ENCODE peak calls at places on chromosome 1, in six cellular contexts. I is psoas muscle; N is Peyer's patch; T is CD8-positive, alpha-beta memory T cell; X is body of pancreas; W is adipocyte. U is an unnamed sample.
A peak's percentile ranks its signal among the peaks of the same experiment; 100 is the strongest.

GRCh38 chr1:153611024-153611352 is 1.9 kb downstream of the S100A16 start:
- DNase-seq in I (no peak), N (no peak), T (no peak), X (no peak), W (peak; percentile 64), U (no peak)

GRCh38 chr1:187491082-187491720 is 662.5 kb downstream of the PLA2G4A start:
- DNase-seq in I (no peak), N (no peak), T (no peak), X (no peak), W (peak; percentile 60), U (no peak)

GRCh38 chr1:85495556-85495955 is 30.6 kb upstream of the DDAH1 start:
- DNase-seq in I (peak; percentile 49), N (no peak), T (no peak), X (peak; percentile 40), W (peak; percentile 59), U (no peak)

GRCh38 chr1:196466656-196467055 is 141.6 kb downstream of the KCNT2 start:
- DNase-seq in I (no peak), N (no peak), T (no peak), X (no peak), W (peak; percentile 56), U (no peak)

GRCh38 chr1:2934173-2934540 is 87.1 kb upstream of the ACTRT2 start:
- DNase-seq in I (peak; percentile 28), N (no peak), T (peak; percentile 33), X (no peak), W (no peak), U (peak; percentile 9)

GRCh38 chr1:233368784-233369120 is 41.2 kb downstream of the MAP3K21 start:
- DNase-seq in I (no peak), N (no peak), T (no peak), X (no peak), W (no peak), U (no peak)

GRCh38 chr1:200038987-200039848 is 11.7 kb downstream of the NR5A2 start:
- DNase-seq in I (peak; percentile 56), N (no peak), T (peak; percentile 42), X (peak; percentile 78), W (peak; percentile 57), U (peak; percentile 77)

GRCh38 chr1:235441159-235441685 is 63.0 kb downstream of the B3GALNT2 start:
- DNase-seq in I (no peak), N (no peak), T (no peak), X (no peak), W (no peak), U (no peak)

GRCh38 chr1:169151338-169151837 is 44.9 kb downstream of the ATP1B1 start:
- DNase-seq in I (no peak), N (no peak), T (no peak), X (no peak), W (no peak), U (no peak)

GRCh38 chr1:10677508-10678364 is 118.7 kb downstream of the CASZ1 start:
- DNase-seq in I (no peak), N (no peak), T (no peak), X (peak; percentile 65), W (no peak), U (peak; percentile 79)
- H3K4me1 ChIP-seq in I (peaks cover 63% of the 10 kb centered on the region), N (no peaks in the 10 kb centered on the region), T (no peaks in the 10 kb centered on the region), X (peaks cover 82% of the 10 kb centered on the region), W (no peaks in the 10 kb centered on the region), U (peaks cover 41% of the 10 kb centered on the region)

GRCh38 chr1:53414632-53415031 is 44.6 kb upstream of the DMRTB1 start:
- DNase-seq in I (no peak), N (no peak), T (no peak), X (no peak), W (no peak), U (no peak)
- H3K36me3 ChIP-seq in I (no peaks in the 10 kb centered on the region), N (no peaks in the 10 kb centered on the region), T (no peaks in the 10 kb centered on the region), X (no peaks in the 10 kb centered on the region), W (no peaks in the 10 kb centered on the region), U (no peaks in the 10 kb centered on the region)

DNA sequence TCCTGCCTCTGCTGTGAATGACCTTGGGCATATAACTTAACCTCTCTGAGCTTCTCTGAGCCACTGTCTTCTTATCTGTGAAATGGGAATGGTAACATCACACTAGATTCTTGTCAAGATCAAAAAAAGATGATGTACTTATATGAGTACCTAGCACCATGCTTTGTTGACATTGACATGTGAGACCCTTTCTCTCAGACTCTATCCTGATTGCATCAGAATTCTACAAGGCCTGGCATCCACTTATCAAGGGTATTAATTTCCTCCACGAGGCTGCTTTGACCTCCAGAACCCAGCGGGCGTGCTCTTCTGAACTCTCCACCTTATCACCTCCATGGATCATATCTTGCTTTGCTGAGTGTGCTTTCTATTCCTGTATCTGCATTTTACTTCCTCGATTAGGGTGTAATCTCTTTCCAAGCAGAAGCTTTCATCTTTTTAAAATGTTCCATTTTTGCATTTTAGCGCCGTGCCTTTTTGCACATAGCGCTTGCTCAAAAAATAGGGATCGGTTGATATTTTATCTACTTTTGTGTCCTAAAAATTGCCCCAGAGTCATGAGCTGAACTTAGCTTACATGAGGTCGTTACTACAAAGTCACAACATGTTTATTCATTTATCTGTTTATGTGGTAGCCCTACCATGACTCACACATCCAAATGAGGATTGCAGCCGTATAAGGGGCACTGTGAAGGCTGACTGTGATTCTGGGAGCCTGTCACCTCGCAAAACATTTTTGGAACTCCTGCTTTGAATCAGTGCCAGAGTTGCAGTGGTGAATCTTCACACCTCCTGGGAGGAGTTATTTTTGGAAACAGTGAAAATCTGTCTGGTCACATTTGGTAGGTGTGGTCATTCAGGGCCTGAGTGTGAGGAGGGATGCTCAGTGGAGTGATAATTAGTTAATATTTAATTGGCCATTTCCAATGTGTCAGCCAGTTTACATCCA is 63.2 kb downstream of the IER5 start:
- DNase-seq in I (peak; percentile 70), N (no peak), T (no peak), X (no peak), W (no peak), U (no peak)
- H3K4me1 ChIP-seq in I (peaks cover 55% of the 10 kb centered on the region), N (peaks cover 29% of the 10 kb centered on the region), T (peaks cover 53% of the 10 kb centered on the region), X (peaks cover 25% of the 10 kb centered on the region), W (peaks cover 26% of the 10 kb centered on the region), U (no peaks in the 10 kb centered on the region)

GRCh38 chr1:15570861-15571260 is 14.0 kb downstream of the AGMAT start:
- DNase-seq in I (no peak), N (no peak), T (no peak), X (no peak), W (no peak), U (no peak)
- H3K36me3 ChIP-seq in I (peaks cover 51% of the 10 kb centered on the region), N (no peaks in the 10 kb centered on the region), T (peaks cover 24% of the 10 kb centered on the region), X (peaks cover 20% of the 10 kb centered on the region), W (peaks cover 57% of the 10 kb centered on the region), U (peaks cover 29% of the 10 kb centered on the region)

DNA sequence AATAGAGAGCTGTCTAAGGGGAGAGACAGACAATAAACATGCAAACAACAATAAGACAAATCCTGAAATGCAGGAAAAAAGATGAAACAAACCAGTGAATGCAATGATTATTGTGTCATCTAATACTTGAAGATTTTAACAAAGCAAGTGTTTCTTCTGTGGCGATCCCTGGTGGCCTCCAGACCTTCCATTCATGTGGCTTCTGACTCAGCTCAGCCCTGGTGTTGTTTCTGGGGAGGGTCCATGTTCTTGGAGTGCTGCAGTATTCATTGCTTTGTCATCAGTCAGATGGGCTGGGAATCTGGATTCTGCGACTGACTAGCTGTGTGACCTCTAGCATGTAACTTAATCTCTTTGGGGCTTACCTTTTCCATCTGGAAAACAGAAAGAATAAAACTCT is 1.5 kb upstream of the C2CD4D start:
- DNase-seq in I (no peak), N (no peak), T (no peak), X (no peak), W (peak; percentile 25), U (no peak)
- H3K4me1 ChIP-seq in I (no peaks in the 10 kb centered on the region), N (peaks cover 5% of the 10 kb centered on the region), T (peaks cover 36% of the 10 kb centered on the region), X (peaks cover 56% of the 10 kb centered on the region), W (no peaks in the 10 kb centered on the region), U (no peaks in the 10 kb centered on the region)

GRCh38 chr1:70426154-70427131 is 15.4 kb downstream of the CTH start:
- DNase-seq in I (no peak), N (no peak), T (no peak), X (no peak), W (no peak), U (no peak)

GRCh38 chr1:70429219-70429618 is 18.2 kb downstream of the CTH start:
- DNase-seq in I (no peak), N (no peak), T (no peak), X (no peak), W (no peak), U (no peak)

GRCh38 chr1:70431874-70432273 is 20.8 kb downstream of the CTH start:
- DNase-seq in I (no peak), N (no peak), T (no peak), X (no peak), W (no peak), U (no peak)

GRCh38 chr1:70431317-70431716 is 20.2 kb downstream of the CTH start:
- DNase-seq in I (no peak), N (no peak), T (no peak), X (no peak), W (no peak), U (no peak)

GRCh38 chr1:70427976-70428375 is 16.9 kb downstream of the CTH start:
- DNase-seq in I (no peak), N (no peak), T (no peak), X (no peak), W (peak; percentile 36), U (no peak)
- H3K36me3 ChIP-seq in I (peaks cover 84% of the 10 kb centered on the region), N (no peaks in the 10 kb centered on the region), T (no peaks in the 10 kb centered on the region), X (no peaks in the 10 kb centered on the region), W (peaks cover 42% of the 10 kb centered on the region), U (no peaks in the 10 kb centered on the region)

GRCh38 chr1:26695417-26696190 is at the start of gene ARID1A:
- DNase-seq in I (peak; percentile 98), N (peak; percentile 88), T (peak; percentile 97), X (peak; percentile 96), W (peak; percentile 98), U (peak; percentile 98)

GRCh38 chr1:26696645-26697440 is 1.0 kb downstream of the ARID1A start:
- DNase-seq in I (peak; percentile 70), N (peak; percentile 50), T (peak; percentile 86), X (peak; percentile 47), W (peak; percentile 57), U (peak; percentile 69)

GRCh38 chr1:26697441-26697977 is 1.7 kb downstream of the ARID1A start:
- DNase-seq in I (no peak), N (no peak), T (no peak), X (peak; percentile 15), W (no peak), U (peak; percentile 34)

GRCh38 chr1:26694597-26695416 is 1.0 kb upstream of the ARID1A start:
- DNase-seq in I (no peak), N (no peak), T (no peak), X (no peak), W (no peak), U (no peak)

GRCh38 chr1:26696191-26696644 is 403 bp downstream of the ARID1A start:
- DNase-seq in I (no peak), N (no peak), T (no peak), X (no peak), W (peak; percentile 75), U (peak; percentile 47)
- H3K4me1 ChIP-seq in I (peaks cover 57% of the 10 kb centered on the region), N (peaks cover 35% of the 10 kb centered on the region), T (peaks cover 53% of the 10 kb centered on the region), X (peaks cover 62% of the 10 kb centered on the region), W (peaks cover 57% of the 10 kb centered on the region), U (peaks cover 56% of the 10 kb centered on the region)

GRCh38 chr1:207781312-207781711 is 29.5 kb downstream of the CD46 start:
- DNase-seq in I (no peak), N (no peak), T (no peak), X (no peak), W (no peak), U (no peak)

GRCh38 chr1:207779008-207779407 is 27.2 kb downstream of the CD46 start:
- DNase-seq in I (no peak), N (no peak), T (no peak), X (no peak), W (no peak), U (no peak)
- H3K36me3 ChIP-seq in I (peaks cover 32% of the 10 kb centered on the region), N (no peaks in the 10 kb centered on the region), T (peaks cover 4% of the 10 kb centered on the region), X (no peaks in the 10 kb centered on the region), W (peaks cover 58% of the 10 kb centered on the region), U (no peaks in the 10 kb centered on the region)

GRCh38 chr1:64880449-64880848 is 85.9 kb downstream of the JAK1 start:
- DNase-seq in I (no peak), N (no peak), T (no peak), X (no peak), W (no peak), U (no peak)
- H3K4me1 ChIP-seq in I (peaks cover 18% of the 10 kb centered on the region), N (no peaks in the 10 kb centered on the region), T (peaks cover 72% of the 10 kb centered on the region), X (peaks cover 28% of the 10 kb centered on the region), W (peaks cover 10% of the 10 kb centered on the region), U (no peaks in the 10 kb centered on the region)

U was measured in right lobe of liver.